ENCODE peak calls at places on chromosome 16, in five cellular contexts. One of them, this sample, is unnamed. For H3K79me2 and H3K4me1, the result is how much of the 10 kb centered on the place peaks cover.

GRCh38 chr16:56451753-56452689 is 667 bp downstream of the OGFOD1 start:
- DNase-seq in MM.1S: peak
- DNase-seq in neural progenitor cell: peak
- DNase-seq in SK-N-SH: peak
- DNase-seq in GM23248: peak
- DNase-seq in this sample: peak

GRCh38 chr16:56047307-56048234 is 143.7 kb upstream of the GNAO1 start:
- DNase-seq in GM23248: no peak
- DNase-seq in SK-N-SH: peak
- DNase-seq in neural progenitor cell: peak
- DNase-seq in MM.1S: no peak
- DNase-seq in this sample: no peak

GRCh38 chr16:59046335-59046734 is 312.2 kb upstream of the GOT2 start:
- DNase-seq in SK-N-SH: no peak
- DNase-seq in GM23248: no peak
- DNase-seq in neural progenitor cell: no peak
- DNase-seq in MM.1S: no peak
- DNase-seq in this sample: no peak

GRCh38 chr16:10250137-10250850 is 68.1 kb upstream of the GRIN2A start:
- DNase-seq in GM23248: no peak
- DNase-seq in MM.1S: no peak
- DNase-seq in neural progenitor cell: no peak
- DNase-seq in SK-N-SH: no peak
- DNase-seq in this sample: peak

GRCh38 chr16:50585331-50585776 is 37.2 kb downstream of the NKD1 start:
- DNase-seq in MM.1S: no peak
- DNase-seq in SK-N-SH: no peak
- DNase-seq in neural progenitor cell: no peak
- DNase-seq in GM23248: peak
- DNase-seq in this sample: peak

GRCh38 chr16:86798247-86799041 is 220.1 kb downstream of the FOXL1 start:
- DNase-seq in neural progenitor cell: no peak
- DNase-seq in GM23248: peak
- DNase-seq in SK-N-SH: no peak
- DNase-seq in MM.1S: no peak
- DNase-seq in this sample: no peak

GRCh38 chr16:3180445-3180878 is 7.5 kb upstream of the OR1F1 start:
- DNase-seq in SK-N-SH: no peak
- DNase-seq in GM23248: no peak
- DNase-seq in neural progenitor cell: no peak
- DNase-seq in MM.1S: no peak
- DNase-seq in this sample: no peak

GRCh38 chr16:85245307-85246172 is 133.3 kb upstream of the CIBAR2 start:
- DNase-seq in MM.1S: peak
- DNase-seq in SK-N-SH: peak
- DNase-seq in neural progenitor cell: peak
- DNase-seq in GM23248: peak
- DNase-seq in this sample: peak

GRCh38 chr16:70656712-70657263 is 10.4 kb downstream of the IL34 start:
- DNase-seq in neural progenitor cell: no peak
- DNase-seq in GM23248: no peak
- DNase-seq in SK-N-SH: peak
- DNase-seq in MM.1S: no peak
- DNase-seq in this sample: no peak

GRCh38 chr16:10906914-10907756 is 30.1 kb downstream of the CIITA start:
- DNase-seq in SK-N-SH: peak
- DNase-seq in GM23248: no peak
- DNase-seq in neural progenitor cell: no peak
- DNase-seq in MM.1S: no peak
- DNase-seq in this sample: no peak

GRCh38 chr16:23509763-23510153 is 536 bp downstream of the GGA2 start:
- DNase-seq in MM.1S: peak
- DNase-seq in GM23248: peak
- DNase-seq in SK-N-SH: no peak
- DNase-seq in neural progenitor cell: peak
- DNase-seq in this sample: peak

GRCh38 chr16:2963611-2964415 is at the start of gene KREMEN2:
- DNase-seq in GM23248: peak
- DNase-seq in SK-N-SH: peak
- DNase-seq in MM.1S: no peak
- DNase-seq in neural progenitor cell: peak
- DNase-seq in this sample: peak

GRCh38 chr16:19437280-19437679 is 19.6 kb downstream of the TMC5 start:
- DNase-seq in GM23248: no peak
- DNase-seq in neural progenitor cell: no peak
- DNase-seq in MM.1S: no peak
- DNase-seq in SK-N-SH: no peak
- DNase-seq in this sample: no peak

GRCh38 chr16:63037761-63038562 is 1001.7 kb upstream of the CDH8 start:
- DNase-seq in neural progenitor cell: no peak
- DNase-seq in GM23248: no peak
- DNase-seq in MM.1S: no peak
- DNase-seq in SK-N-SH: no peak
- DNase-seq in this sample: no peak

GRCh38 chr16:71952818-71953217 is 47.4 kb downstream of the PKD1L3 start:
- DNase-seq in GM23248: no peak
- DNase-seq in SK-N-SH: no peak
- DNase-seq in MM.1S: no peak
- DNase-seq in neural progenitor cell: no peak
- DNase-seq in this sample: no peak

GRCh38 chr16:77250395-77250794 is 51.2 kb downstream of the SYCE1L start:
- DNase-seq in SK-N-SH: no peak
- DNase-seq in MM.1S: no peak
- DNase-seq in GM23248: peak
- DNase-seq in neural progenitor cell: no peak
- DNase-seq in this sample: no peak

GRCh38 chr16:86913886-86914285 is 335.5 kb downstream of the FOXL1 start:
- DNase-seq in GM23248: no peak
- DNase-seq in SK-N-SH: no peak
- DNase-seq in neural progenitor cell: no peak
- DNase-seq in MM.1S: no peak
- DNase-seq in this sample: no peak

GRCh38 chr16:68642436-68643064 is 2.6 kb upstream of the CDH3 start:
- DNase-seq in SK-N-SH: peak
- DNase-seq in neural progenitor cell: peak
- DNase-seq in MM.1S: no peak
- DNase-seq in GM23248: peak
- DNase-seq in this sample: peak

GRCh38 chr16:56401482-56401881 is 23.9 kb downstream of the AMFR start:
- DNase-seq in MM.1S: no peak
- DNase-seq in SK-N-SH: peak
- DNase-seq in GM23248: no peak
- DNase-seq in neural progenitor cell: peak
- DNase-seq in this sample: no peak

GRCh38 chr16:64121473-64121872 is 1000.4 kb downstream of the CDH11 start:
- DNase-seq in SK-N-SH: no peak
- DNase-seq in neural progenitor cell: no peak
- DNase-seq in GM23248: peak
- DNase-seq in MM.1S: no peak
- DNase-seq in this sample: no peak

GRCh38 chr16:70523621-70524405 is at the start of gene SF3B3:
- DNase-seq in SK-N-SH: peak
- DNase-seq in GM23248: peak
- DNase-seq in neural progenitor cell: peak
- DNase-seq in MM.1S: no peak
- DNase-seq in this sample: peak

GRCh38 chr16:85138825-85139627 is 26.8 kb upstream of the CIBAR2 start:
- DNase-seq in SK-N-SH: no peak
- DNase-seq in neural progenitor cell: no peak
- DNase-seq in MM.1S: peak
- DNase-seq in GM23248: no peak
- DNase-seq in this sample: no peak

GRCh38 chr16:85083051-85083639 is 29.1 kb downstream of the CIBAR2 start:
- DNase-seq in MM.1S: no peak
- DNase-seq in GM23248: no peak
- DNase-seq in SK-N-SH: no peak
- DNase-seq in neural progenitor cell: peak
- DNase-seq in this sample: no peak

GRCh38 chr16:72829846-72830620 is 217.9 kb downstream of the ZFHX3 start:
- DNase-seq in MM.1S: no peak
- DNase-seq in GM23248: peak
- DNase-seq in neural progenitor cell: no peak
- DNase-seq in SK-N-SH: no peak
- DNase-seq in this sample: no peak

GRCh38 chr16:30180741-30181140 is 2.7 kb upstream of the CORO1A start:
- DNase-seq in neural progenitor cell: no peak
- DNase-seq in SK-N-SH: no peak
- DNase-seq in MM.1S: no peak
- DNase-seq in GM23248: no peak
- DNase-seq in this sample: no peak

GRCh38 chr16:3101841-3102470 is 2.9 kb upstream of the ZSCAN10 start:
- DNase-seq in SK-N-SH: no peak
- DNase-seq in MM.1S: no peak
- DNase-seq in neural progenitor cell: peak
- DNase-seq in GM23248: no peak
- DNase-seq in this sample: no peak

GRCh38 chr16:81658373-81658772 is 120.7 kb upstream of the PLCG2 start:
- DNase-seq in MM.1S: no peak
- DNase-seq in GM23248: no peak
- DNase-seq in neural progenitor cell: no peak
- DNase-seq in SK-N-SH: no peak
- DNase-seq in this sample: no peak

GRCh38 chr16:11374255-11374654 is 29.0 kb downstream of the RMI2 start:
- DNase-seq in GM23248: no peak
- DNase-seq in SK-N-SH: no peak
- DNase-seq in neural progenitor cell: no peak
- DNase-seq in MM.1S: no peak
- DNase-seq in this sample: peak

GRCh38 chr16:84461029-84461415 is 43.4 kb downstream of the MEAK7 start:
- DNase-seq in neural progenitor cell: no peak
- DNase-seq in MM.1S: no peak
- DNase-seq in GM23248: no peak
- DNase-seq in SK-N-SH: no peak
- DNase-seq in this sample: no peak

GRCh38 chr16:52184336-52184735 is 362.6 kb downstream of the TOX3 start:
- DNase-seq in MM.1S: no peak
- DNase-seq in GM23248: no peak
- DNase-seq in neural progenitor cell: no peak
- DNase-seq in SK-N-SH: no peak
- DNase-seq in this sample: no peak
- H3K79me2 ChIP-seq in MM.1S: under half
- H3K79me2 ChIP-seq in GM23248: under half
- H3K79me2 ChIP-seq in neural progenitor cell: under half
- H3K79me2 ChIP-seq in SK-N-SH: under half
- H3K79me2 ChIP-seq in this sample: under half

GRCh38 chr16:4611337-4612023 is 3.2 kb downstream of the UBALD1 start:
- DNase-seq in SK-N-SH: peak
- DNase-seq in GM23248: peak
- DNase-seq in MM.1S: no peak
- DNase-seq in neural progenitor cell: no peak
- DNase-seq in this sample: peak
- H3K4me1 ChIP-seq in SK-N-SH: under half
- H3K4me1 ChIP-seq in GM23248: under half
- H3K4me1 ChIP-seq in MM.1S: under half
- H3K4me1 ChIP-seq in neural progenitor cell: under half
- H3K4me1 ChIP-seq in this sample: under half

DNA sequence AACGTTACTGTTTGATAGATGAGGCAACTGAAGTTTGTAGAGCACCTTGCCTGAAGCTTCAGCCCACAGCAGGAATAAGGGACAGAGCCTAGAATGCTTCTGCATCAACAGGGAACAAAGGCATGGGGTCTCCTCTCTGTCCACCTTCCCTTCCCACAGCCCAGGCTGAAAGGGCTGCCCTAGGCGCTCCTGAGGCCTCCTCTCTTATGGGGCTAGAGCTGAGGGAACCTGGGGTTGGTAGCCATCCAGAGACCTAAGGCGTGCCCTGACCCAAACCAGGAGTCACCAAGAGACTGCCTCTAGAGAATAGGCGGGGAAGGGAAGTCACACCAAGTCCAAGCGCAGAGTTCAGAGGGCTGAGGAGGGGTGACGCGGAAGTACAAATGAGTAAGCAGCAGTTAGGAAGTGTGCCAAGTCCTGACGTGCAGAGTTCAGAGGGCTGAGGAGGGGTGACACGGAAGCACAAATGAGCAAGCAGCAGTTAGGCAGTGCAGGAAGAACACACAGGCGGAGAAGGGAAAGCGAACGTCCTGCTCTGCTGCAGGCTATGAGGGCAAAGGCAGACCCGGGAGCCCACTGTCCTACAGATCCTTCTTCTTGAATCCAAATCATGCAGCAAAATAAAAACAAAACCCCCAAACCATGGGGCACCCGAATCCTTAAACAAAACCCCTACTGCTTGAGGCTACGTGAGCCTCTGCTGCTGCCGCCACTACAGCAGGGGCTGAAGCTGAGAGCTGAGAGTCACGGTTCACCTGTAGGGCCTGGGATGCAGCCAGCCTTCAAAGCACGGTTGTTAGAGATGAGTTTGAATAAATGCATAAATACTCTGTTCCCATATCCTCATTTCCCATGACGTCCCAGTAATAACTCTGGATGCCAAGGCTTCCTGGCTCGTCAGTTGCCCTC is 2.7 kb upstream of the SPG7 start:
- DNase-seq in MM.1S: no peak
- DNase-seq in GM23248: peak
- DNase-seq in neural progenitor cell: no peak
- DNase-seq in SK-N-SH: no peak
- DNase-seq in this sample: peak
- TF ChIP-seq EZH2phosphoT487 in MM.1S: no peak
- TF ChIP-seq EZH2phosphoT487 in GM23248: no peak
- TF ChIP-seq EZH2phosphoT487 in neural progenitor cell: no peak
- TF ChIP-seq EZH2phosphoT487 in SK-N-SH: no peak
- TF ChIP-seq EZH2phosphoT487 in this sample: no peak

DNA sequence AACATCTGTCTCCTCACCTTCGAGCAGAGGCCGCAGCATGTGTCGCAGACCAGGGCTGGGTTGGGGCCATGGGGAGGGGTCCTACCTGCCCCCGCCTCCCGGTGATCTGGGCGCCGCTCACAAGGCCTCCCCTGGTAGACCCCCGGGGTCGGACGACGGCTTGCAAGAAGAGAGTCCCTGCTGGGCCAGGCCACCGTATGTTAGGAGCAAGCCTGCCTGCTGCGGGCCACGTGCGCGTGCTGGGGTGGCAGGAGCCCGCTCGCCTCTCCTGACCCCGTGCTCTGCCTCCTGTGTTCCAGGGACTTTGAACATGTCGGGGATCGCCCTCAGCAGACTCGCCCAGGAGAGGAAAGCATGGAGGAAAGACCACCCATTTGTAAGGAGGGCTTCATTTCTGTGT is 4.3 kb downstream of the UBE2I start:
- DNase-seq in neural progenitor cell: no peak
- DNase-seq in SK-N-SH: no peak
- DNase-seq in MM.1S: no peak
- DNase-seq in GM23248: no peak
- DNase-seq in this sample: no peak
- H3K79me2 ChIP-seq in neural progenitor cell: half or more
- H3K79me2 ChIP-seq in SK-N-SH: half or more
- H3K79me2 ChIP-seq in MM.1S: half or more
- H3K79me2 ChIP-seq in GM23248: half or more
- H3K79me2 ChIP-seq in this sample: half or more

This sample was measured in hepatocyte.